ENCODE peak calls at places on chromosome 1, in ten cellular contexts. W is stimulated activated CD4-positive, alpha-beta T cell treated with anti-CD3 and anti-CD28 coated beads, Interleukin-4, amount 100 ng/mL, for 48 hours; E is EL; C is upper lobe of right lung; T is HTR-8/SVneo; G is AG20443; Z is heart right ventricle; F is epithelial cell of esophagus; M is sigmoid colon; L is glutamatergic neuron. J is an unnamed sample.

GRCh38 chr1:153934746-153935145 is 11.8 kb downstream of the DENND4B start:
- DNase-seq in W (no peak), E (no peak), C (peak), T (no peak), G (no peak), Z (no peak), F (no peak), M (peak), L (no peak), J (no peak)

GRCh38 chr1:147084273-147085096 is 87.8 kb downstream of the PRKAB2 start:
- DNase-seq in W (peak), E (peak), C (no peak), T (peak), G (peak), Z (peak), F (peak), M (peak), L (peak), J (peak)

GRCh38 chr1:10380594-10381275 is 18.1 kb upstream of the PGD start:
- DNase-seq in W (no peak), E (peak), C (no peak), T (no peak), G (peak), Z (no peak), F (peak), M (peak), L (no peak), J (no peak)

GRCh38 chr1:45913183-45913924 is 109.9 kb downstream of the MAST2 start:
- DNase-seq in W (peak), E (peak), C (no peak), T (peak), G (peak), Z (peak), F (peak), M (peak), L (no peak), J (peak)

GRCh38 chr1:167533851-167534300 is 15.5 kb upstream of the CD247 start:
- DNase-seq in W (peak), E (peak), C (peak), T (peak), G (peak), Z (peak), F (peak), M (peak), L (peak), J (peak)

GRCh38 chr1:1832820-1833219 is 54.5 kb upstream of the NADK start:
- DNase-seq in W (no peak), E (no peak), C (no peak), T (no peak), G (no peak), Z (no peak), F (peak), M (no peak), L (no peak), J (no peak)

GRCh38 chr1:207862241-207862787 is 48.6 kb downstream of the CD34 start:
- DNase-seq in W (no peak), E (no peak), C (no peak), T (no peak), G (peak), Z (no peak), F (no peak), M (no peak), L (no peak), J (no peak)

GRCh38 chr1:29275435-29275834 is 39.1 kb downstream of the PTPRU start:
- DNase-seq in W (no peak), E (no peak), C (no peak), T (no peak), G (no peak), Z (no peak), F (no peak), M (peak), L (no peak), J (no peak)

GRCh38 chr1:175394739-175395138 is 202.2 kb upstream of the KIAA0040 start:
- DNase-seq in W (no peak), E (no peak), C (no peak), T (no peak), G (no peak), Z (no peak), F (no peak), M (no peak), L (no peak), J (no peak)

GRCh38 chr1:223233410-223234163 is 90.5 kb upstream of the TLR5 start:
- DNase-seq in W (no peak), E (peak), C (no peak), T (peak), G (peak), Z (peak), F (peak), M (no peak), L (no peak), J (no peak)

GRCh38 chr1:105795741-105796140 is 1260.7 kb upstream of the PRMT6 start:
- DNase-seq in W (no peak), E (no peak), C (no peak), T (no peak), G (no peak), Z (no peak), F (no peak), M (no peak), L (no peak), J (no peak)

GRCh38 chr1:196527941-196528340 is 80.3 kb downstream of the KCNT2 start:
- DNase-seq in W (no peak), E (peak), C (no peak), T (no peak), G (no peak), Z (no peak), F (no peak), M (no peak), L (no peak), J (no peak)

GRCh38 chr1:229887043-229887822 is 179.8 kb upstream of the GALNT2 start:
- DNase-seq in W (no peak), E (peak), C (no peak), T (no peak), G (peak), Z (peak), F (peak), M (peak), L (no peak), J (no peak)